ENCODE peak calls at places on chromosomes 3 and 15, in four cellular contexts. One of them, this sample, is unnamed.

GRCh38 chr3:31531992-31532586 is 636 bp upstream of the STT3B start:
- DNase-seq in IMR-90: peak; percentile 98
- DNase-seq in trophoblast cell: peak; percentile 100
- DNase-seq in H9: peak; percentile 99
- DNase-seq in this sample: peak; percentile 98

GRCh38 chr15:51878446-51879386 is 49.3 kb downstream of the TMOD3 start:
- DNase-seq in IMR-90: peak; percentile 62
- DNase-seq in trophoblast cell: no peak
- DNase-seq in H9: no peak
- DNase-seq in this sample: no peak

GRCh38 chr15:52857937-52858336 is 67.8 kb upstream of the ONECUT1 start:
- DNase-seq in IMR-90: peak; percentile 2
- DNase-seq in trophoblast cell: peak; percentile 6
- DNase-seq in H9: no peak
- DNase-seq in this sample: peak; percentile 37

GRCh38 chr15:37035349-37035748 is 65.0 kb downstream of the MEIS2 start:
- DNase-seq in IMR-90: peak; percentile 66
- DNase-seq in trophoblast cell: no peak
- DNase-seq in H9: no peak
- DNase-seq in this sample: no peak

GRCh38 chr15:80769471-80770355 is 9.5 kb upstream of the CEMIP start:
- DNase-seq in IMR-90: no peak
- DNase-seq in trophoblast cell: peak; percentile 35
- DNase-seq in H9: no peak
- DNase-seq in this sample: no peak

GRCh38 chr3:86969500-86970189 is 21.3 kb downstream of the VGLL3 start:
- DNase-seq in IMR-90: peak; percentile 61
- DNase-seq in trophoblast cell: peak; percentile 82
- DNase-seq in H9: peak; percentile 51
- DNase-seq in this sample: no peak

GRCh38 chr3:46603461-46604062 is 8.8 kb upstream of the FAM240A start:
- DNase-seq in IMR-90: no peak
- DNase-seq in trophoblast cell: no peak
- DNase-seq in H9: no peak
- DNase-seq in this sample: no peak

GRCh38 chr3:192897005-192897404 is 20.7 kb downstream of the MB21D2 start:
- DNase-seq in IMR-90: no peak
- DNase-seq in trophoblast cell: peak; percentile 60
- DNase-seq in H9: no peak
- DNase-seq in this sample: no peak

GRCh38 chr3:67635806-67636205 is 18.6 kb downstream of the SUCLG2 start:
- DNase-seq in IMR-90: peak; percentile 55
- DNase-seq in trophoblast cell: no peak
- DNase-seq in H9: no peak
- DNase-seq in this sample: no peak

GRCh38 chr15:88529021-88529630 is 17.4 kb downstream of the DET1 start:
- DNase-seq in IMR-90: peak; percentile 68
- DNase-seq in trophoblast cell: no peak
- DNase-seq in H9: no peak
- DNase-seq in this sample: no peak

GRCh38 chr3:42906085-42906904 is at the start of gene ZNF662:
- DNase-seq in IMR-90: no peak
- DNase-seq in trophoblast cell: peak; percentile 7
- DNase-seq in H9: peak; percentile 33
- DNase-seq in this sample: no peak

GRCh38 chr15:84961707-84962106 is 19.9 kb upstream of the PDE8A start:
- DNase-seq in IMR-90: peak; percentile 58
- DNase-seq in trophoblast cell: no peak
- DNase-seq in H9: no peak
- DNase-seq in this sample: no peak

GRCh38 chr15:72184165-72184811 is 13.3 kb downstream of the GRAMD2A start:
- DNase-seq in IMR-90: no peak
- DNase-seq in trophoblast cell: peak; percentile 91
- DNase-seq in H9: peak; percentile 74
- DNase-seq in this sample: peak; percentile 37

GRCh38 chr3:47612879-47613278 is 34.2 kb upstream of the CSPG5 start:
- DNase-seq in IMR-90: no peak
- DNase-seq in trophoblast cell: peak; percentile 6
- DNase-seq in H9: no peak
- DNase-seq in this sample: no peak

GRCh38 chr3:45931476-45931875 is 11.8 kb upstream of the CXCR6 start:
- DNase-seq in IMR-90: no peak
- DNase-seq in trophoblast cell: no peak
- DNase-seq in H9: no peak
- DNase-seq in this sample: no peak

GRCh38 chr15:63610209-63610841 is 13.1 kb downstream of the FBXL22 start:
- DNase-seq in IMR-90: peak; percentile 82
- DNase-seq in trophoblast cell: peak; percentile 68
- DNase-seq in H9: peak; percentile 83
- DNase-seq in this sample: peak; percentile 68

GRCh38 chr15:101102746-101103145 is 149.1 kb downstream of the CHSY1 start:
- DNase-seq in IMR-90: no peak
- DNase-seq in trophoblast cell: no peak
- DNase-seq in H9: no peak
- DNase-seq in this sample: no peak

GRCh38 chr15:101107101-101107500 is 144.7 kb downstream of the CHSY1 start:
- DNase-seq in IMR-90: no peak
- DNase-seq in trophoblast cell: no peak
- DNase-seq in H9: no peak
- DNase-seq in this sample: no peak

GRCh38 chr15:101103589-101103988 is 148.3 kb downstream of the CHSY1 start:
- DNase-seq in IMR-90: no peak
- DNase-seq in trophoblast cell: no peak
- DNase-seq in H9: no peak
- DNase-seq in this sample: no peak

GRCh38 chr15:101104186-101104585 is 147.7 kb downstream of the CHSY1 start:
- DNase-seq in IMR-90: no peak
- DNase-seq in trophoblast cell: no peak
- DNase-seq in H9: no peak
- DNase-seq in this sample: no peak

DNA sequence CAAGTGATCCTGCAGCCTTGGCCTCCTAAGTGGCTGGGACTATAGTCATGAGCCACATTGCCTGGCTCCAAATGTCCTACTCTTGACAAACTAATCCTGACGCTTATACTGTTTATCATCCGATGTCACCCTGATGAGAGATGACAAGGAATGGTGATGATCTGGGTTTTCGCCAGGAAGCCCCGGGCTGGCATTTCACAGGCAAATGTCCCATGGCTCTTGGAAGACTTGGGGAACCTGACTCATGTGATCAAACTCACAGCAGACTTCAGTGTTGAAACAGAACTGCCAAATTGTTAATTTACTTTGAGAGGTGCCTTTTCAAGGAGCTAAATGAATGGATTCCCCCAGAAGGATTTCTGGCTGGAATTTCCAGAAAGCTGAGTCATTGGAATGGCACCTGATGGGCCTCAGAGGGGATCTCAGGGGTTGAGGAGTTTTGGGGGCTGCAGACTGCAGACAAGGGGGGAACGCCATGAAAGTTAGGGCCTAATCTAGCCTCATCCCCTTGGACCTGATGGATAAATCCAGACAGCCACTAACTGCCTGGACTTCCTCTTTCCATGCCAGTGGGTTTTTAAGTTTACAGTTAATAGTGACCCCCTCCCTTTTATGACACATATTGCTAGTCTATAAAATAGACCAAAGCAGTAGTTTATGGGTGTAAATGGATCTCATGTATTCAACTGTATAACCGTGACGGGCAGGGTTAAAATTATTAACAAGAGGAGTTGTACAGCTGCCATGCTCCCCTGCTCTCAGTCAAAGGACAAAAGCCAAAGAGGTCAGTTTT is 146.6 kb downstream of the CHSY1 start:
- DNase-seq in IMR-90: peak; percentile 34
- DNase-seq in trophoblast cell: no peak
- DNase-seq in H9: no peak
- DNase-seq in this sample: no peak
- H2AK5ac ChIP-seq in IMR-90: peak overlapping the region; percentile 71
- H2AK5ac ChIP-seq in trophoblast cell: no peak overlapping the region
- H2AK5ac ChIP-seq in H9: no peak overlapping the region
- H2AK5ac ChIP-seq in this sample: no peak overlapping the region

DNA sequence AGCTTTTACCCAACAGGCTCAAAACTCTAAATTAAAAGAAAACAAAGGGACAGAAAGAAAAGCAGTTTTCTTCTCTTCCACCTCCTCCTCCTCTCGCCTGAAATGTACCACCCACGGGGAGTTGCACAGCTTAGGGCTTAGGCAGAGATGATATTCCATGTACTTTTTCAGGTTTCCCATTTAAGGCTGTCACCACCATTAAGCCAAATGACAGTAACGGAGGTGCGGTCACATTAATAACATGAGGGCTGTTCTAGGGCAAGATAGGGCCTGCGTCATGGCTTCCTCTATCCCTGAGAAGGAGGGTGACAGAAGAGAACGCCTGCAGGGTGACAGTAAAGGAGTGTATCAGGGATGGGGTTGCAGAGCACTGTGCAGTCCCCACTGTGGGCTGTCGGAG is 51.7 kb upstream of the TJP1 start:
- DNase-seq in IMR-90: no peak
- DNase-seq in trophoblast cell: no peak
- DNase-seq in H9: no peak
- DNase-seq in this sample: no peak
- H2AFZ ChIP-seq in IMR-90: no peak overlapping the region
- H2AFZ ChIP-seq in trophoblast cell: no peak overlapping the region
- H2AFZ ChIP-seq in H9: no peak overlapping the region
- H2AFZ ChIP-seq in this sample: no peak overlapping the region

DNA sequence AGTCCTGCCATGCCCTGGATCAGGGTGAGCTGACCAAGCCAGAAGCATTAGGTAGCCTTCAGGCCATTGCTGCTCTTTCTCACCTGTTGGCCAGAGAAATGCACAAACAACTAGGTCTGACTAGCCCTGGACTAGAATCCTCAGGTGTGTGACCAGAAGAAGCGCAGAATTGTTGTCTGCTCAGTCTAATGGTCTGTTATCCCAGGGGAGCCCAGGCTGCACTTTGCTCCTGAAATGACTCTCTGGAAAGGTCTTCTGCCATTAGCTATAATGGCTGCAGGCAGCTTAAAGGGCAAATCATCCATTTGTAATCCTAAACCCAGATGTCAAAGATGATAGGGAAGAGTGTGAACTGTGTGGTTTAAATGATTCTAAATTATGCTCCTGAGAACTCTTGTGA is 246.1 kb downstream of the NFKBIZ start:
- DNase-seq in IMR-90: no peak
- DNase-seq in trophoblast cell: no peak
- DNase-seq in H9: no peak
- DNase-seq in this sample: no peak
- H2AK5ac ChIP-seq in IMR-90: peak overlapping the region; percentile 52
- H2AK5ac ChIP-seq in trophoblast cell: no peak overlapping the region
- H2AK5ac ChIP-seq in H9: no peak overlapping the region
- H2AK5ac ChIP-seq in this sample: no peak overlapping the region

GRCh38 chr3:102036015-102036414 is 186.7 kb downstream of the NFKBIZ start:
- DNase-seq in IMR-90: no peak
- DNase-seq in trophoblast cell: no peak
- DNase-seq in H9: no peak
- DNase-seq in this sample: no peak

GRCh38 chr3:102037791-102038190 is 188.5 kb downstream of the NFKBIZ start:
- DNase-seq in IMR-90: no peak
- DNase-seq in trophoblast cell: no peak
- DNase-seq in H9: no peak
- DNase-seq in this sample: no peak

GRCh38 chr3:102038477-102039142 is 189.3 kb downstream of the NFKBIZ start:
- DNase-seq in IMR-90: no peak
- DNase-seq in trophoblast cell: no peak
- DNase-seq in H9: no peak
- DNase-seq in this sample: no peak

GRCh38 chr3:102036472-102036871 is 187.2 kb downstream of the NFKBIZ start:
- DNase-seq in IMR-90: no peak
- DNase-seq in trophoblast cell: no peak
- DNase-seq in H9: no peak
- DNase-seq in this sample: no peak

DNA sequence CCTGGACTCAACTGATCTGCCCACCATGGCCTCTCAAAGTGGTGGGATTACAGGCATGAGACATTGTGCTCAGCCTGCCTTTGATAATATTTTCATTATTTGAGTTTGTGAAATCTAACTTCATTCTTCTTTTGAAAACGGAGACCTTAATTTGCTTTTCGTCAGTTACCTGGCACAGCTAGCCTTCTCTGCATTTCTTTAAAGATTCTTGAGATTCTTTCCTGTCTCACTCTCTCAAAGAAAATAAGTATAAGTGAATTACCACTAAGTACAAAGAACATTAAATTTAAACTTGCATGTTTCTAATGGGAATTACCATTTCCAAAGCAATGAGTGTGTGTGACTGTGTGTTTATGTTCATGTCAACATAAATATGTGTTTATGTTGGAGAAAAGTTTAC is 187.9 kb downstream of the NFKBIZ start:
- DNase-seq in IMR-90: peak; percentile 18
- DNase-seq in trophoblast cell: no peak
- DNase-seq in H9: no peak
- DNase-seq in this sample: no peak
- H2AFZ ChIP-seq in IMR-90: no peak overlapping the region
- H2AFZ ChIP-seq in trophoblast cell: no peak overlapping the region
- H2AFZ ChIP-seq in H9: no peak overlapping the region
- H2AFZ ChIP-seq in this sample: no peak overlapping the region

DNA sequence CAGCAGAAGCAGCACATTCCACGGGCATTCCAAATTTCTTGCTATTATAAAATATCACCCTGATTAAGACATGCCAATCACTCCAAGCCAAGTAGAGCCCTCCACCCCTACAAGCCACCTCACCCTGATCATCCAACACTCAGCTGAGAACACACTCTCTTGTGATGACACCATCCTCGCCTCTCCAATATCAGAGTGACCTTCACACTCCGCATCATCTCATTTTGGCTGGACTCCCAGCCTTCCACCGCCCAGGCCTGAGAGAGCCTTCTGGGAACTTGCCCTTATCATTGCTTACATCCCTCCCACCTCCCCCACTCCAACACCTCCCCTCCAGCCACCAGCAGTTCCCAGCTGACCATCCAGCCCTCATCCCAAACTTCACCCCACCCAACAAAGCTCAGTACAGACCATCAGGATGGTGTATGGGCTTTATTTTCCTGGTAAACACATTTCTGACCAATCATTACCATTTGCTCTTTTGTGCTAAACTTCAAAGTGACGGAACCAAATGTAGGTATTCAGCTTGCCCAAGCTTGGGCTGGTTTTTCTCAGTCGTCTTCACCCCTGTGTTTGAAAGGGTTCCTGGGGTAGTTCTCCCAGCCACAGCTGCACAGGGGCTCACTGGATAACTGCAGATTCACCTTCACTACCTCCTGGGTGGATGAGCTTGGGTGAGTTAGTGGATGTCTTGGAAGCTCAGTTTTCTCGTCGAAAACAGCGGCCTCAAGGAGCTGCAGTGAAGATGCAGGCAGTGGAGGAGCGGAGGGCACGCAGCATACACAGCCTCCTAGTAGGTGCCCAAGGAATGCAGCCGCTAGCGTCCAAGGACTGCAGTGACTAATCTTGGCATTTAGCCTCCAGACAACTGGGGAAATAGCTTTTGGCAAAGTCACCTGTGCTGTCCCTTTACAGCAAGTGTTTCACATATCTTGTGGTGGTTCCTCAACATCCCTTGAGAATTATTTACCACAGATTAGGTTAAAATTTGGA is 115.1 kb downstream of the LIPC start:
- DNase-seq in IMR-90: peak; percentile 91
- DNase-seq in trophoblast cell: peak; percentile 98
- DNase-seq in H9: no peak
- DNase-seq in this sample: no peak
- H2AK5ac ChIP-seq in IMR-90: peak overlapping the region; percentile 89
- H2AK5ac ChIP-seq in trophoblast cell: peak overlapping the region; percentile 89
- H2AK5ac ChIP-seq in H9: no peak overlapping the region
- H2AK5ac ChIP-seq in this sample: no peak overlapping the region

GRCh38 chr3:68931406-68932149 is 769 bp downstream of the TAFA4 start:
- DNase-seq in IMR-90: no peak
- DNase-seq in trophoblast cell: no peak
- DNase-seq in H9: peak; percentile 40
- DNase-seq in this sample: no peak
- H2AFZ ChIP-seq in IMR-90: peak overlapping the region; percentile 78
- H2AFZ ChIP-seq in trophoblast cell: no peak overlapping the region
- H2AFZ ChIP-seq in H9: no peak overlapping the region
- H2AFZ ChIP-seq in this sample: peak overlapping the region; percentile 91

This sample was measured in neuronal stem cell.